ENCODE peak calls at places on chromosomes 3 and 15, in seven cellular contexts. H, M, Q, E, X, D and P are unnamed samples.

GRCh38 chr15:79950247-79950646 is 20.7 kb downstream of the BCL2A1 start:
- DNase-seq in H (no peak), M (no peak), Q (no peak), E (no peak), X (no peak), D (no peak), P (no peak)

GRCh38 chr3:142450881-142451280 is 3.0 kb upstream of the XRN1 start:
- DNase-seq in H (no peak), M (no peak), Q (no peak), E (no peak), X (no peak), D (no peak), P (no peak)

GRCh38 chr3:184541886-184542562 is 19.6 kb upstream of the EPHB3 start:
- DNase-seq in H (no peak), M (no peak), Q (peak; percentile 57), E (no peak), X (no peak), D (no peak), P (no peak)

GRCh38 chr3:137988152-137988551 is 21.8 kb upstream of the CLDN18 start:
- DNase-seq in H (no peak), M (no peak), Q (no peak), E (no peak), X (no peak), D (no peak), P (no peak)

GRCh38 chr3:42831321-42831713 is 22.1 kb downstream of the ACKR2 start:
- DNase-seq in H (peak; percentile 52), M (peak; percentile 78), Q (peak; percentile 86), E (peak; percentile 42), X (peak; percentile 69), D (peak; percentile 57), P (peak; percentile 78)

GRCh38 chr3:13528217-13528801 is 20.6 kb upstream of the FBLN2 start:
- DNase-seq in H (no peak), M (no peak), Q (no peak), E (no peak), X (no peak), D (peak; percentile 49), P (peak; percentile 51)

GRCh38 chr15:80526556-80527340 is 122.6 kb downstream of the ARNT2 start:
- DNase-seq in H (no peak), M (no peak), Q (no peak), E (no peak), X (no peak), D (no peak), P (no peak)

GRCh38 chr15:91885714-91886265 is 32.3 kb downstream of the SLCO3A1 start:
- DNase-seq in H (no peak), M (no peak), Q (no peak), E (no peak), X (no peak), D (no peak), P (no peak)

GRCh38 chr3:191707817-191708216 is 246.9 kb downstream of the PYDC2 start:
- DNase-seq in H (no peak), M (no peak), Q (no peak), E (no peak), X (no peak), D (no peak), P (no peak)

GRCh38 chr3:46089237-46090011 is 62.1 kb upstream of the XCR1 start:
- DNase-seq in H (no peak), M (peak; percentile 55), Q (peak; percentile 89), E (no peak), X (peak; percentile 86), D (peak; percentile 17), P (no peak)

GRCh38 chr3:65669163-65669875 is 369.4 kb downstream of the MAGI1 start:
- DNase-seq in H (peak; percentile 17), M (no peak), Q (no peak), E (no peak), X (no peak), D (no peak), P (no peak)

GRCh38 chr3:65672071-65672470 is 366.6 kb downstream of the MAGI1 start:
- DNase-seq in H (no peak), M (no peak), Q (no peak), E (no peak), X (no peak), D (no peak), P (no peak)

GRCh38 chr3:65676592-65676991 is 362.1 kb downstream of the MAGI1 start:
- DNase-seq in H (peak; percentile 4), M (no peak), Q (no peak), E (no peak), X (no peak), D (no peak), P (no peak)

GRCh38 chr3:65671004-65671403 is 367.7 kb downstream of the MAGI1 start:
- DNase-seq in H (no peak), M (no peak), Q (no peak), E (no peak), X (no peak), D (no peak), P (no peak)

DNA sequence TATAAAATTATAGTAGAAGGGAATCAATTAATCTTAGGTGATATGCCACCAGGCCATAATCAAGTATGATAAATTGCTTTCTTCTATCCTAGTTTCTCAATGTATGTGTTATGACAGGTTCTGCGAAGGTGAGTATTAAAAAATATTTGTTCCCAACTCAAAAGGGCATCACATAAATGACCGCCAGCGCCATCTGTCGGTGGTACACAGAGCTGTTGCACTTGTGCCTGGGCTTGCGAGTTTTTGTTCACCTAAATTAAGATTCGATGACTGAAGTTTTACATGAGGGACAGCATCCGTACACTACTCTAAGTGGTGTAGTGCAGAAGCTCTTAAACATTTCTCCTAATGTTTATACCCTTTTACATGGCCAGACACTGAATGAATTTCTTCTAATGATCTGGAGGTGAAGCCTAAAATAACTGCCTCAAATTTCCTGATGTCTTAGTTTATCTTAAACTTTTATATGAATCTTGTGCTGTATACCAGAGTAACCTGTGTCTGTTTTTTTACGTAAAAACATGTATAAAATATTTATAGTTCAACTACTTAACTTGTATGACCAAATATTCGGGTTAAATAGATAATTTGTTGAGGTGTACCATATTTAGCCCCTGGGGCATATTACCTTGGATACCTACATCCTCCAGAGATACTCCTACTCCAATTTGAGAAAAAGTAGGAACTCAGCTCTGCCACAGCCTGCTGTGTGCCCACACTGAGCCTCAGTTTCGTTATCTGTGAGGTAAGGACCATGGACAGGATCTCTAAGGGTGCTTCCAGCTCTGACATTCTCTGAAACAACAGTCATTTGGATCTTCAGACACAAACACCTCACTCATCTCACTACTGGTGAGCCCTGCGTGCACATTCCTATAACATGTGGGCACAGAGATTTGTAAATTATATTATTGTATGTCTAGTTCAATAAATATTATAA is 365.6 kb downstream of the MAGI1 start:
- DNase-seq in H (peak; percentile 50), M (peak; percentile 19), Q (no peak), E (no peak), X (peak; percentile 68), D (peak; percentile 56), P (peak; percentile 58)
- H3K27ac ChIP-seq in H (no peak overlapping the region), M (no peak overlapping the region), Q (no peak overlapping the region), E (no peak overlapping the region), X (no peak overlapping the region), D (no peak overlapping the region), P (no peak overlapping the region)

DNA sequence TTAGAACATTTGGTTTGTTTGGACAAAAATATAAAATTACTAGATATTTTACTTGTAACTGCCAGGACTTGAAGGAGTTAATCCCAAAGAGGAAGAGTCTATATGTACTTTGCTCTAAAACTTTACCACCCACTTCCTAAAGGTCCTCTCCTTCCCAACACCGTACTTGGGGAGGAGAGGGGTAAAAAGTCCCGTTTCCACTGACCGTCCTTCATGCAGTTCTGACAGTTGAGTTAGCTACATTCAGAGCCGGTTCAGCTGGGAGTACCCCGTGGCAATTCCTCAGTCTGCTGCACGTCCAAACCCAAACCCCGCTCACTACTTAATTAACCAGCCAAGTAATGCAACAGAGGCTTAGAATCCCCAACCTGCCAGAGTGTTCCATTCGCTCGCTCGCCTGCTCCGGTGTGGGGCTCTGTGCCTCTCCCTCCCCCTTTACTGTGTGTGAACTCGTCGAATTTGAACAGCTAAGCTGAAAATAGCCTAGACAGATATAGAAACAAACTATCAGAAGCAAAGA is 519.7 kb downstream of the FOXP1 start:
- DNase-seq in H (no peak), M (peak; percentile 44), Q (no peak), E (no peak), X (no peak), D (no peak), P (peak; percentile 33)
- H3K27ac ChIP-seq in H (peak overlapping the region; percentile 83), M (peak overlapping the region; percentile 96), Q (peak overlapping the region; percentile 94), E (peak overlapping the region; percentile 96), X (peak overlapping the region; percentile 93), D (peak overlapping the region; percentile 88), P (no peak overlapping the region)

DNA sequence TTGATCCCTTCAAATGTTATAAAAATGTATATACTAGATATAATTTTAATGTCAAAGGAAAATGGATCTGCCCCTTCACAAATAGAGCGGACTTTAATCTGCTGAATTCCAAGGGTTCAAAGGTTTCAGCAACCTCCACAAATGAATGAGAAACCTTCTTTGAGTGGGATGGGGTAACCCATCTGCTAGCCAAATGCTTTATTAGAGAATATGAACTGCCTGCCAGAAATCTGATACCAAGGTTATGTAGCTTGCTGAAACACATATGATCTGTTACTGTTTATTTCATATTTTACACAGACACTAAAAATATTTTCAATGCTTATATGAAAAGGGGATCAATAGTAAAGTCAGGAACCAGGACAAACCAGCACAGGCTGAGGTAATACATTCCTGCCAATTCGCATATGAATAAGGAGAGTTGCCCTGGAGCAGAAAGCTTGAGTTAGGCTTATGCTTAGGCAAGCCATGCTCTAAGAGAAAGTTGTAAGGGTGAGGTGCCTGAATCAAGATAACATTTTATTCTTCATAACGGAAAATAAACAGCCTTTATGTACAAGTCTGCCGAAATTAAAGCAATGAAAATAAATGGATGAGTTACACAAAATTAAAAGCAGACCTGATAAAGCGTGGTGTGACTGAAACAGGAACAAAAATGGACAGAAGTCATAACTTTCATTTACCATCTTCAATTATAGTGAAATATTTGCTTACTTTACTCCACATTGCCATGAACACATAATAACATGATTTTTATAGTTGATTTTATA is 26.5 kb downstream of the PLOD2 start:
- DNase-seq in H (no peak), M (no peak), Q (no peak), E (no peak), X (no peak), D (no peak), P (no peak)
- H3K27ac ChIP-seq in H (no peak overlapping the region), M (no peak overlapping the region), Q (no peak overlapping the region), E (no peak overlapping the region), X (no peak overlapping the region), D (peak overlapping the region; percentile 34), P (no peak overlapping the region)

GRCh38 chr3:113285741-113286140 is 74.4 kb downstream of the BOC start:
- DNase-seq in H (no peak), M (no peak), Q (no peak), E (no peak), X (no peak), D (no peak), P (no peak)

GRCh38 chr3:113287111-113287817 is 75.9 kb downstream of the BOC start:
- DNase-seq in H (peak; percentile 46), M (no peak), Q (no peak), E (no peak), X (no peak), D (peak; percentile 62), P (no peak)

GRCh38 chr3:113285226-113285625 is 73.9 kb downstream of the BOC start:
- DNase-seq in H (no peak), M (no peak), Q (no peak), E (no peak), X (no peak), D (no peak), P (no peak)

GRCh38 chr3:113287818-113288648 is 76.7 kb downstream of the BOC start:
- DNase-seq in H (peak; percentile 75), M (peak; percentile 43), Q (peak; percentile 75), E (no peak), X (no peak), D (peak; percentile 74), P (peak; percentile 48)

DNA sequence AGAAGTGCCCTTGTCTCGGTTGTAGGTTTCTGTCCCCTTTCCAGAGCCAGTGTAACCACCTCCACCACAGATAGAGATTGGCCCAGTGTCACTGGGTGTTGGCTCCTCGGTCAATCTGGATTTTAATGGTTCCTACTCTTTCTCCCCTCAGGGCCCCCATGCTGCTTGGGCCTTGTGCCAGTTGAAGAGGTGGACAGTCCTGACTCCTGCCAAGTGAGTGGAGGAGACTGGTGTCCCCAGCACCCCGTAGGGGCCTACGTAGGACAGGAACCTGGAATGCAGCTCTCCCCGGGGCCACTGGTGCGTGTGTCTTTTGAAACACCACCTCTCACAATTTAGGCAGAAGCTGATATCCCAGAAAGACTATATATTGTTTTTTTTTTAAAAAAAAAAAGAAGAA is 75.2 kb downstream of the BOC start:
- DNase-seq in H (no peak), M (no peak), Q (no peak), E (no peak), X (no peak), D (no peak), P (no peak)
- H3K27ac ChIP-seq in H (no peak overlapping the region), M (no peak overlapping the region), Q (no peak overlapping the region), E (no peak overlapping the region), X (no peak overlapping the region), D (peak overlapping the region; percentile 89), P (no peak overlapping the region)